ENCODE peak calls at places on chromosomes 7 and 10, in four cellular contexts. J, M, Z and E are unnamed samples. For H3K27me3, the result is how much of the 10 kb centered on the place peaks cover.

GRCh38 chr7:48887500-48887899 is 36.8 kb upstream of the CDC14C start:
- DNase-seq in Z (peak), M (peak), J (peak), E (no peak)

GRCh38 chr7:10802526-10802925 is 171.1 kb upstream of the PHF14 start:
- DNase-seq in M (peak), J (peak), Z (no peak), E (no peak)

GRCh38 chr7:115198143-115198542 is 276.2 kb downstream of the MDFIC start:
- DNase-seq in Z (no peak), J (no peak), M (no peak), E (no peak)

GRCh38 chr7:107158028-107158427 is 10.8 kb upstream of the HBP1 start:
- DNase-seq in Z (no peak), J (no peak), M (no peak), E (no peak)

GRCh38 chr7:48312151-48312550 is 140.9 kb downstream of the ABCA13 start:
- DNase-seq in Z (no peak), J (no peak), M (no peak), E (no peak)

GRCh38 chr7:131648491-131648890 is 92.1 kb upstream of the PODXL start:
- DNase-seq in M (peak), Z (no peak), J (peak), E (no peak)

GRCh38 chr10:61904711-61905445 is 3.4 kb downstream of the ARID5B start:
- DNase-seq in Z (peak), M (peak), J (peak), E (no peak)

GRCh38 chr10:123995082-123995460 is 98.3 kb downstream of the CHST15 start:
- DNase-seq in M (no peak), Z (no peak), J (no peak), E (no peak)

GRCh38 chr7:31100870-31101269 is 48.8 kb downstream of the ADCYAP1R1 start:
- DNase-seq in J (no peak), Z (peak), M (no peak), E (no peak)

GRCh38 chr7:45061352-45061751 is 27.4 kb downstream of the NACAD start:
- DNase-seq in Z (no peak), J (no peak), M (no peak), E (no peak)

GRCh38 chr10:128149267-128149666 is 23.0 kb upstream of the MKI67 start:
- DNase-seq in J (no peak), Z (no peak), M (no peak), E (no peak)

GRCh38 chr7:30596043-30596641 is 1.5 kb downstream of the GARS1 start:
- DNase-seq in Z (no peak), M (peak), J (peak), E (no peak)

GRCh38 chr7:54349259-54349658 is 192.9 kb upstream of the VSTM2A start:
- DNase-seq in Z (no peak), M (peak), J (peak), E (no peak)

GRCh38 chr7:124532166-124532565 is 233.4 kb downstream of the GPR37 start:
- DNase-seq in M (no peak), Z (no peak), J (no peak), E (no peak)

GRCh38 chr7:128867842-128868623 is 5.4 kb downstream of the ATP6V1F start:
- DNase-seq in Z (no peak), J (peak), M (peak), E (no peak)

GRCh38 chr7:41993173-41993867 is 243.7 kb downstream of the GLI3 start:
- DNase-seq in J (no peak), M (no peak), Z (no peak), E (no peak)

GRCh38 chr10:30199376-30200018 is 140.1 kb upstream of the JCAD start:
- DNase-seq in Z (no peak), M (no peak), J (no peak), E (no peak)

GRCh38 chr10:101099901-101100300 is 31.2 kb upstream of the TLX1 start:
- DNase-seq in M (no peak), Z (no peak), J (no peak), E (no peak)

GRCh38 chr7:28078036-28078901 is 102.3 kb downstream of the JAZF1 start:
- DNase-seq in Z (peak), M (no peak), J (peak), E (peak)

GRCh38 chr7:120053390-120053961 is 219.5 kb upstream of the KCND2 start:
- DNase-seq in M (no peak), J (no peak), Z (no peak), E (no peak)

DNA sequence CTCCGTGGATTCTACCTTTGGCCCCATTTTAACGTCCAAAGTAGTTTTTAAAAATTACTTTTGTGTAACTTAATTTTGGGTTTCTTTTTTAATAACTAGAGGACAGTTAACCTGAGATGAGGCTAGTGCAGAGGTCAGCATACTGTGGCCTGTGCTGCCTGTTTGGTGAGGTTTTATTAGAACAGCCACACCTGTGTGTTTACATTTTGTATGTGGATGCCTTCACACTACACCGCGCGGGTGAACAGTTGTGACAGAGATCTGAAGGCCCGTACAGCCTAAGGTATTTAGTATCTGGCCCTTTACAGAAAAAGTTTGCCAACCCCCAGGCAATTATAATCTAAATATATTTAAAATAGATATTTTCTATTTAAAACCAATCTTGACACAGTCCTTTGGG is 46.9 kb downstream of the STK17A start:
- DNase-seq in M (no peak), Z (no peak), J (no peak), E (no peak)
- H3K27ac ChIP-seq in M (no peak), Z (no peak), J (no peak), E (no peak)

DNA sequence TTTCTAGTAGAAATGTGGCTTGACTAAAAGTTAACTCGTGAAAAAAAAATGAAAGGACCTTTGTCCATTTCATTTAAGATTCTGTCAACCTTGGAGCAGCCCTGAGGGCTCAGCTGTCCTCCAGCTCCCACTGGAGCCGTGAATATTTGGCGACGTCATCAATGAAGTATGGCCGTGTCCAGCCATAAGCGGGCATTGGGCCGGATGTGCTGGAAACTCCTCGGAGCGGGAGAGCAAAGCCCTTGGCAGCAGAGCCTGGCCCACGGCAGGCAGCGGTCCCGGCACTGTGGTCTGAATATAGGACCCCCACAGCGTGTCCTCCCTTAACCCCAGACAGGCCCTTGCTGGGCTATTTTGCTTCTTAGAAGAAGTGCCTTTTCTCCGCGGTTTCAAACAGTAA is 50.0 kb downstream of the JAKMIP3 start:
- DNase-seq in J (peak), M (no peak), Z (no peak), E (no peak)
- H3K27me3 ChIP-seq in J (under half), M (under half), Z (under half), E (under half)

GRCh38 chr7:90212149-90212495 is 582 bp downstream of the STEAP2 start:
- DNase-seq in M (peak), Z (no peak), J (no peak), E (no peak)
- H3K27ac ChIP-seq in M (peak), Z (peak), J (no peak), E (no peak)

GRCh38 chr10:46541017-46541661 is 15.3 kb downstream of the GPRIN2 start:
- DNase-seq in Z (no peak), M (peak), J (no peak), E (no peak)
- H3K27me3 ChIP-seq in Z (under half), M (under half), J (under half), E (under half)

GRCh38 chr10:14403359-14403758 is 72.6 kb upstream of the FRMD4A start:
- DNase-seq in M (no peak), Z (no peak), J (no peak), E (no peak)

GRCh38 chr10:14407567-14407966 is 76.8 kb upstream of the FRMD4A start:
- DNase-seq in M (no peak), J (no peak), Z (no peak), E (no peak)

GRCh38 chr10:14405076-14406065 is 74.6 kb upstream of the FRMD4A start:
- DNase-seq in J (no peak), Z (no peak), M (no peak), E (no peak)

GRCh38 chr10:14408139-14408538 is 77.4 kb upstream of the FRMD4A start:
- DNase-seq in M (no peak), Z (no peak), J (no peak), E (no peak)

DNA sequence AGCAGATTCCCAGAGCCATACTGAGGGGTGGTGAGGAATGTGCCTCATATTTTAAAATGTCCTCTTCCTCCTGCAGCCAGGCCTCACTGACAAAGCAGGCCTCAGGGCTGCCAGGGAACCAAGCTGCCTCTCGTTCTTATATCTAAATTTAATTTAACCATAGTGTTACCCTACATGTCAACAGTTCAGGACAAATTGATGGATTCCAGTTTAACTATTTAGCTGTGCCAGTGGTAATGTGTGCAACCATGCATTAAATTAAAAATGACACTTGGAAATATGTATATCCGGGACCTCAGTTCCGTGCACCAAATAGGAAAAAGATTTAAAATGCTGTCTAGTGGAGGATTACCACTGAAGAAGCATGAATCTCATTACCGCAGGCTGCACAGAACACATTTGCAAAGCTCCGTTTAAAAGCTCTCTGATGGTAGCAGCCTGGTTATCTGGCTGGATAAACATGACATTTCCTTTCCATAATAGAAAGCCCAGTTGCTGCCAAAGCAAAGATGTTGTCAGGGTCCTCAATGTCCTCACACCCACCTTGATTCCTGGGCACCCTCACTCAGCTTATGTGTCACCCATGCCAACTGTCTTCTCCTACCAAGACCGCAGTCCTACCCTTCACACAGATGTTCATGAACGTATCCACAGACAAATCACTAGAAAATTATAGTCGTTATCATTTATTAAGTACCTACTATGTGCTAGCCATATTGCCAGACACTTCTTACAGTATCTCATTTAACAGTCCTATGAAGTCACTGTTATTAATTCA is 73.3 kb upstream of the FRMD4A start:
- DNase-seq in Z (no peak), M (no peak), J (no peak), E (no peak)
- H3K27ac ChIP-seq in Z (peak), M (no peak), J (no peak), E (no peak)

GRCh38 chr7:143359769-143360168 is 2.7 kb downstream of the FAM131B start:
- DNase-seq in M (no peak), J (no peak), Z (no peak), E (no peak)
- H3K27me3 ChIP-seq in M (under half), J (under half), Z (under half), E (under half)